ENCODE peak calls at places on chromosomes 4 and X, in four cellular contexts. One of them, this sample, is unnamed.
A peak's percentile ranks its signal among the peaks of the same experiment; 100 is the strongest.

GRCh38 chr4:174540175-174540574 is 17.9 kb upstream of the HPGD start:
- DNase-seq in GM12878: no peak
- DNase-seq in HepG2: no peak
- DNase-seq in SK-N-SH: no peak
- DNase-seq in this sample: no peak

GRCh38 chrX:41863343-41864203 is 59.8 kb downstream of the CASK start:
- DNase-seq in SK-N-SH: no peak
- DNase-seq in GM12878: no peak
- DNase-seq in HepG2: no peak
- DNase-seq in this sample: no peak

GRCh38 chrX:9525511-9526248 is 60.8 kb downstream of the TBL1X start:
- DNase-seq in SK-N-SH: no peak
- DNase-seq in HepG2: no peak
- DNase-seq in GM12878: no peak
- DNase-seq in this sample: no peak

GRCh38 chrX:8820910-8821527 is 19.8 kb upstream of the FAM9A start:
- DNase-seq in SK-N-SH: no peak
- DNase-seq in GM12878: no peak
- DNase-seq in HepG2: no peak
- DNase-seq in this sample: no peak

GRCh38 chrX:50081282-50081955 is 119.4 kb downstream of the AKAP4 start:
- DNase-seq in HepG2: peak; percentile 10
- DNase-seq in SK-N-SH: peak; percentile 27
- DNase-seq in GM12878: no peak
- DNase-seq in this sample: no peak

GRCh38 chr4:2289311-2289954 is 27.5 kb upstream of the MXD4 start:
- DNase-seq in SK-N-SH: no peak
- DNase-seq in HepG2: no peak
- DNase-seq in GM12878: no peak
- DNase-seq in this sample: no peak

GRCh38 chrX:74492720-74493201 is 71.5 kb downstream of the SLC16A2 start:
- DNase-seq in GM12878: no peak
- DNase-seq in HepG2: no peak
- DNase-seq in SK-N-SH: peak; percentile 16
- DNase-seq in this sample: no peak

GRCh38 chr4:26692014-26692726 is 108.3 kb downstream of the TBC1D19 start:
- DNase-seq in SK-N-SH: no peak
- DNase-seq in GM12878: no peak
- DNase-seq in HepG2: no peak
- DNase-seq in this sample: peak; percentile 60

GRCh38 chr4:185589067-185589844 is 53.9 kb upstream of the PDLIM3 start:
- DNase-seq in HepG2: no peak
- DNase-seq in SK-N-SH: no peak
- DNase-seq in GM12878: no peak
- DNase-seq in this sample: no peak

GRCh38 chrX:149365061-149365460 is 140.0 kb downstream of the IDS start:
- DNase-seq in GM12878: no peak
- DNase-seq in SK-N-SH: no peak
- DNase-seq in HepG2: peak; percentile 2
- DNase-seq in this sample: no peak

GRCh38 chr4:184396001-184396400 is 78.3 kb downstream of the IRF2 start:
- DNase-seq in HepG2: no peak
- DNase-seq in SK-N-SH: no peak
- DNase-seq in GM12878: peak; percentile 81
- DNase-seq in this sample: no peak

GRCh38 chrX:119417842-119418241 is 18.7 kb downstream of the SLC25A43 start:
- DNase-seq in HepG2: peak; percentile 21
- DNase-seq in SK-N-SH: no peak
- DNase-seq in GM12878: no peak
- DNase-seq in this sample: no peak

GRCh38 chrX:39542316-39542715 is 555.4 kb downstream of the BCOR start:
- DNase-seq in SK-N-SH: no peak
- DNase-seq in GM12878: no peak
- DNase-seq in HepG2: no peak
- DNase-seq in this sample: no peak

GRCh38 chr4:142128529-142128928 is 492.1 kb downstream of the IL15 start:
- DNase-seq in SK-N-SH: no peak
- DNase-seq in GM12878: no peak
- DNase-seq in HepG2: no peak
- DNase-seq in this sample: no peak

GRCh38 chr4:134202557-134202956 is 968 bp upstream of the PABPC4L start:
- DNase-seq in SK-N-SH: no peak
- DNase-seq in GM12878: no peak
- DNase-seq in HepG2: no peak
- DNase-seq in this sample: no peak

GRCh38 chrX:16819634-16820033 is 33.4 kb downstream of the TXLNG start:
- DNase-seq in SK-N-SH: no peak
- DNase-seq in GM12878: no peak
- DNase-seq in HepG2: no peak
- DNase-seq in this sample: no peak

GRCh38 chr4:137749466-137749865 is 217.2 kb upstream of the PCDH18 start:
- DNase-seq in HepG2: no peak
- DNase-seq in GM12878: no peak
- DNase-seq in SK-N-SH: no peak
- DNase-seq in this sample: no peak

GRCh38 chr4:9765091-9765490 is 16.3 kb upstream of the DRD5 start:
- DNase-seq in HepG2: peak; percentile 15
- DNase-seq in GM12878: no peak
- DNase-seq in SK-N-SH: peak; percentile 23
- DNase-seq in this sample: no peak

GRCh38 chr4:24181005-24181404 is 291.2 kb upstream of the PPARGC1A start:
- DNase-seq in HepG2: no peak
- DNase-seq in GM12878: no peak
- DNase-seq in SK-N-SH: no peak
- DNase-seq in this sample: no peak

GRCh38 chr4:2078584-2078983 is 19.5 kb downstream of the NAT8L start:
- DNase-seq in SK-N-SH: no peak
- DNase-seq in HepG2: no peak
- DNase-seq in GM12878: no peak
- DNase-seq in this sample: no peak

GRCh38 chr4:88003261-88003660 is 4.2 kb upstream of the PKD2 start:
- DNase-seq in HepG2: no peak
- DNase-seq in SK-N-SH: no peak
- DNase-seq in GM12878: no peak
- DNase-seq in this sample: no peak

GRCh38 chrX:2484232-2484631 is 16.5 kb downstream of the DHRSX start:
- DNase-seq in HepG2: no peak
- DNase-seq in SK-N-SH: no peak
- DNase-seq in GM12878: no peak
- DNase-seq in this sample: no peak

GRCh38 chr4:110049951-110050925 is 137.6 kb downstream of the EGF start:
- DNase-seq in HepG2: peak; percentile 30
- DNase-seq in SK-N-SH: peak; percentile 38
- DNase-seq in GM12878: peak; percentile 8
- DNase-seq in this sample: peak; percentile 59

GRCh38 chrX:111511477-111511876 is at the start of gene SERTM2:
- DNase-seq in GM12878: no peak
- DNase-seq in SK-N-SH: peak; percentile 7
- DNase-seq in HepG2: no peak
- DNase-seq in this sample: no peak

GRCh38 chr4:174365018-174365587 is 81.4 kb downstream of the CEP44 start:
- DNase-seq in HepG2: peak; percentile 30
- DNase-seq in SK-N-SH: peak; percentile 23
- DNase-seq in GM12878: no peak
- DNase-seq in this sample: peak; percentile 21

GRCh38 chr4:142347241-142347640 is 498.9 kb downstream of the INPP4B start:
- DNase-seq in SK-N-SH: no peak
- DNase-seq in GM12878: no peak
- DNase-seq in HepG2: no peak
- DNase-seq in this sample: no peak

GRCh38 chr4:152369203-152369902 is 166.5 kb downstream of the FBXW7 start:
- DNase-seq in SK-N-SH: no peak
- DNase-seq in HepG2: no peak
- DNase-seq in GM12878: no peak
- DNase-seq in this sample: no peak

GRCh38 chrX:134803551-134804183 is 145.4 kb upstream of the PLAC1 start:
- DNase-seq in HepG2: peak; percentile 31
- DNase-seq in GM12878: no peak
- DNase-seq in SK-N-SH: no peak
- DNase-seq in this sample: peak; percentile 12

GRCh38 chrX:69501433-69501832 is 2.7 kb upstream of the NALF2 start:
- DNase-seq in GM12878: no peak
- DNase-seq in SK-N-SH: no peak
- DNase-seq in HepG2: peak; percentile 52
- DNase-seq in this sample: peak; percentile 17

GRCh38 chr4:176794651-176795050 is 1.9 kb upstream of the VEGFC start:
- DNase-seq in SK-N-SH: no peak
- DNase-seq in GM12878: no peak
- DNase-seq in HepG2: no peak
- DNase-seq in this sample: no peak

GRCh38 chrX:137548261-137548660 is 17.7 kb upstream of the ZIC3 start:
- DNase-seq in GM12878: no peak
- DNase-seq in SK-N-SH: no peak
- DNase-seq in HepG2: no peak
- DNase-seq in this sample: no peak

GRCh38 chrX:137550561-137551305 is 15.2 kb upstream of the ZIC3 start:
- DNase-seq in HepG2: no peak
- DNase-seq in GM12878: no peak
- DNase-seq in SK-N-SH: no peak
- DNase-seq in this sample: no peak

GRCh38 chrX:137547291-137547690 is 18.6 kb upstream of the ZIC3 start:
- DNase-seq in HepG2: no peak
- DNase-seq in SK-N-SH: no peak
- DNase-seq in GM12878: no peak
- DNase-seq in this sample: no peak

GRCh38 chrX:137549073-137549472 is 16.9 kb upstream of the ZIC3 start:
- DNase-seq in HepG2: no peak
- DNase-seq in GM12878: no peak
- DNase-seq in SK-N-SH: no peak
- DNase-seq in this sample: no peak

GRCh38 chrX:137549846-137550534 is 15.9 kb upstream of the ZIC3 start:
- DNase-seq in SK-N-SH: no peak
- DNase-seq in HepG2: no peak
- DNase-seq in GM12878: no peak
- DNase-seq in this sample: no peak
- TF ChIP-seq ZBTB33 in SK-N-SH: no peak
- TF ChIP-seq ZBTB33 in HepG2: no peak
- TF ChIP-seq ZBTB33 in GM12878: no peak
- TF ChIP-seq ZBTB33 in this sample: no peak

GRCh38 chr4:140637836-140638235 is 69.1 kb upstream of the UCP1 start:
- DNase-seq in GM12878: no peak
- DNase-seq in SK-N-SH: peak; percentile 69
- DNase-seq in HepG2: peak; percentile 59
- DNase-seq in this sample: peak; percentile 49
- TF ChIP-seq RFX5 in GM12878: no peak
- TF ChIP-seq RFX5 in SK-N-SH: no peak
- TF ChIP-seq RFX5 in HepG2: no peak
- TF ChIP-seq RFX5 in this sample: no peak

GRCh38 chr4:154709550-154709949 is 34.2 kb upstream of the LRAT start:
- DNase-seq in SK-N-SH: no peak
- DNase-seq in HepG2: no peak
- DNase-seq in GM12878: no peak
- DNase-seq in this sample: no peak

GRCh38 chr4:154711522-154711921 is 32.3 kb upstream of the LRAT start:
- DNase-seq in SK-N-SH: no peak
- DNase-seq in HepG2: no peak
- DNase-seq in GM12878: no peak
- DNase-seq in this sample: no peak

GRCh38 chr4:154707877-154708276 is 35.9 kb upstream of the LRAT start:
- DNase-seq in GM12878: no peak
- DNase-seq in HepG2: no peak
- DNase-seq in SK-N-SH: no peak
- DNase-seq in this sample: no peak
- TF ChIP-seq ZBTB33 in GM12878: no peak
- TF ChIP-seq ZBTB33 in HepG2: no peak
- TF ChIP-seq ZBTB33 in SK-N-SH: no peak
- TF ChIP-seq ZBTB33 in this sample: no peak

DNA sequence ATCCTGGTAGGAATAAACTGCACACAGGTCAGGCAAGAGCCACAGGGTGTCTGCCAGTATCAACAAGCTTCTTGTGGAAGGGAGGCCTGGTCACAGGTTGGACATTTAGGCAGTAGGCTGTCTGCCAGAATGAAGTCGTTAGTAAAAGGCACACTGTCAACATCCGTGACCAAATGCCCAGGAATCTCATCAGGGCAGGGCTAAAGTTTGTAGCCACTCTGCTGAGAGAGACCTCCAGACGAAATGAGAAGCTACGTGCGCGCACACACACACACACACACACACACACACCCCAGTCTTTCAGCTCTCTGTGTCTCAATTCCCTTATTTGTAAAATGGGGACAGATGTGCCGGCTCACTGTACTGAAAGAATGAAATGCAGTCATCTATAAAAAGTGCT is 408.7 kb upstream of the ZFP42 start:
- DNase-seq in SK-N-SH: no peak
- DNase-seq in HepG2: no peak
- DNase-seq in GM12878: no peak
- DNase-seq in this sample: no peak
- TF ChIP-seq RFX5 in SK-N-SH: no peak
- TF ChIP-seq RFX5 in HepG2: no peak
- TF ChIP-seq RFX5 in GM12878: no peak
- TF ChIP-seq RFX5 in this sample: no peak

GRCh38 chr4:86508436-86508835 is 85.7 kb upstream of the PTPN13 start:
- DNase-seq in GM12878: no peak
- DNase-seq in HepG2: no peak
- DNase-seq in SK-N-SH: no peak
- DNase-seq in this sample: no peak
- TF ChIP-seq ZBTB33 in GM12878: no peak
- TF ChIP-seq ZBTB33 in HepG2: no peak
- TF ChIP-seq ZBTB33 in SK-N-SH: no peak
- TF ChIP-seq ZBTB33 in this sample: no peak

GRCh38 chr4:11337287-11337686 is 91.4 kb downstream of the HS3ST1 start:
- DNase-seq in GM12878: no peak
- DNase-seq in HepG2: no peak
- DNase-seq in SK-N-SH: no peak
- DNase-seq in this sample: no peak

GRCh38 chr4:11341337-11342043 is 87.2 kb downstream of the HS3ST1 start:
- DNase-seq in HepG2: no peak
- DNase-seq in GM12878: no peak
- DNase-seq in SK-N-SH: no peak
- DNase-seq in this sample: no peak

GRCh38 chr4:11342401-11342800 is 86.3 kb downstream of the HS3ST1 start:
- DNase-seq in HepG2: no peak
- DNase-seq in GM12878: no peak
- DNase-seq in SK-N-SH: no peak
- DNase-seq in this sample: no peak

GRCh38 chr4:11336435-11336834 is 92.3 kb downstream of the HS3ST1 start:
- DNase-seq in SK-N-SH: no peak
- DNase-seq in HepG2: no peak
- DNase-seq in GM12878: no peak
- DNase-seq in this sample: no peak

GRCh38 chr4:11338990-11339782 is 89.5 kb downstream of the HS3ST1 start:
- DNase-seq in GM12878: no peak
- DNase-seq in HepG2: no peak
- DNase-seq in SK-N-SH: no peak
- DNase-seq in this sample: no peak
- TF ChIP-seq RFX5 in GM12878: no peak
- TF ChIP-seq RFX5 in HepG2: no peak
- TF ChIP-seq RFX5 in SK-N-SH: no peak
- TF ChIP-seq RFX5 in this sample: no peak